ENCODE peak calls at places on chromosomes 1 and 21, in ten cellular contexts. Q is SK-N-SH, B is heart right ventricle, P is A549, S is cardiac muscle cell, U is small intestine, Z is sigmoid colon, X is PC-3, I is OCI-LY7, V is pancreas. W is an unnamed sample. For H3K9me3, the result is how much of the 10 kb centered on the place peaks cover.

GRCh38 chr1:96966536-96967138 is 245.1 kb downstream of the PTBP2 start:
- DNase-seq in Q (peak), B (peak), P (peak), S (peak), U (peak), Z (peak), X (peak), I (peak), V (peak), W (peak)

GRCh38 chr1:235775461-235775860 is 91.2 kb downstream of the LYST start:
- DNase-seq in Q (no peak), B (no peak), P (no peak), S (no peak), U (no peak), Z (no peak), X (no peak), I (no peak), V (no peak), W (no peak)

GRCh38 chr1:156748670-156749428 is 2.6 kb downstream of the HDGF start:
- DNase-seq in Q (no peak), B (peak), P (no peak), S (peak), U (peak), Z (peak), X (peak), I (no peak), V (no peak), W (no peak)

GRCh38 chr21:39149008-39149407 is 34.2 kb downstream of the PSMG1 start:
- DNase-seq in Q (no peak), B (no peak), P (no peak), S (no peak), U (no peak), Z (no peak), X (no peak), I (no peak), V (no peak), W (no peak)

GRCh38 chr21:35521852-35522505 is 472.9 kb upstream of the RUNX1 start:
- DNase-seq in Q (no peak), B (no peak), P (no peak), S (no peak), U (no peak), Z (no peak), X (no peak), I (no peak), V (no peak), W (no peak)

GRCh38 chr1:95138223-95138622 is 21.1 kb downstream of the TLCD4 start:
- DNase-seq in Q (no peak), B (no peak), P (no peak), S (peak), U (no peak), Z (no peak), X (no peak), I (no peak), V (no peak), W (no peak)

GRCh38 chr1:203283597-203283996 is 21.7 kb upstream of the BTG2 start:
- DNase-seq in Q (no peak), B (no peak), P (no peak), S (no peak), U (no peak), Z (no peak), X (no peak), I (no peak), V (no peak), W (no peak)

GRCh38 chr21:34822957-34823356 is 154.2 kb downstream of the CLIC6 start:
- DNase-seq in Q (no peak), B (no peak), P (no peak), S (peak), U (no peak), Z (no peak), X (peak), I (no peak), V (no peak), W (no peak)

GRCh38 chr1:183022202-183023145 is 746 bp upstream of the LAMC1 start:
- DNase-seq in Q (peak), B (peak), P (peak), S (peak), U (peak), Z (peak), X (peak), I (peak), V (peak), W (no peak)

GRCh38 chr1:233569636-233570035 is 44.3 kb upstream of the KCNK1 start:
- DNase-seq in Q (no peak), B (no peak), P (no peak), S (peak), U (no peak), Z (no peak), X (peak), I (no peak), V (no peak), W (no peak)

GRCh38 chr1:236394905-236395779 is 1.1 kb downstream of the EDARADD start:
- DNase-seq in Q (peak), B (peak), P (no peak), S (peak), U (peak), Z (no peak), X (peak), I (no peak), V (peak), W (peak)

GRCh38 chr1:1106510-1107221 is 9.2 kb downstream of the C1orf159 start:
- DNase-seq in Q (no peak), B (no peak), P (no peak), S (no peak), U (no peak), Z (no peak), X (no peak), I (no peak), V (no peak), W (no peak)

GRCh38 chr1:208944981-208945451 is 638.5 kb upstream of the CAMK1G start:
- DNase-seq in Q (no peak), B (no peak), P (no peak), S (no peak), U (no peak), Z (no peak), X (no peak), I (no peak), V (no peak), W (no peak)

GRCh38 chr1:58650141-58650540 is 49.7 kb downstream of the MYSM1 start:
- DNase-seq in Q (no peak), B (no peak), P (no peak), S (no peak), U (no peak), Z (no peak), X (peak), I (no peak), V (no peak), W (no peak)

GRCh38 chr1:224432672-224433040 is 1.9 kb downstream of the WDR26 start:
- DNase-seq in Q (peak), B (no peak), P (no peak), S (peak), U (peak), Z (no peak), X (no peak), I (peak), V (no peak), W (no peak)

GRCh38 chr1:236862615-236863211 is 67.6 kb downstream of the MTR start:
- DNase-seq in Q (no peak), B (no peak), P (no peak), S (no peak), U (no peak), Z (no peak), X (no peak), I (no peak), V (peak), W (no peak)

GRCh38 chr1:36883315-36883949 is 150.9 kb downstream of the GRIK3 start:
- DNase-seq in Q (no peak), B (no peak), P (no peak), S (no peak), U (no peak), Z (no peak), X (no peak), I (no peak), V (no peak), W (no peak)

GRCh38 chr1:159170639-159171038 is 776 bp upstream of the CADM3 start:
- DNase-seq in Q (no peak), B (no peak), P (no peak), S (peak), U (no peak), Z (no peak), X (no peak), I (no peak), V (no peak), W (no peak)

GRCh38 chr21:44761011-44761729 is 40.5 kb downstream of the UBE2G2 start:
- DNase-seq in Q (no peak), B (no peak), P (peak), S (no peak), U (peak), Z (no peak), X (peak), I (peak), V (no peak), W (no peak)

GRCh38 chr1:56566994-56567393 is 12.4 kb downstream of the PLPP3 start:
- DNase-seq in Q (no peak), B (no peak), P (no peak), S (no peak), U (no peak), Z (no peak), X (no peak), I (no peak), V (no peak), W (no peak)

GRCh38 chr1:208174736-208175507 is 69.3 kb downstream of the PLXNA2 start:
- DNase-seq in Q (no peak), B (no peak), P (no peak), S (peak), U (peak), Z (no peak), X (no peak), I (no peak), V (no peak), W (no peak)

GRCh38 chr1:15985611-15986272 is 9.8 kb upstream of the ZBTB17 start:
- DNase-seq in Q (no peak), B (no peak), P (no peak), S (no peak), U (no peak), Z (no peak), X (peak), I (no peak), V (no peak), W (no peak)

GRCh38 chr1:47575855-47576757 is 138.3 kb downstream of the FOXD2 start:
- DNase-seq in Q (no peak), B (no peak), P (no peak), S (no peak), U (no peak), Z (no peak), X (no peak), I (no peak), V (no peak), W (no peak)

GRCh38 chr1:94955767-94956632 is 29.1 kb upstream of the CNN3 start:
- DNase-seq in Q (no peak), B (peak), P (no peak), S (no peak), U (peak), Z (peak), X (peak), I (no peak), V (no peak), W (no peak)

GRCh38 chr21:36658926-36659325 is 40.0 kb upstream of the SIM2 start:
- DNase-seq in Q (no peak), B (no peak), P (no peak), S (no peak), U (no peak), Z (no peak), X (no peak), I (no peak), V (no peak), W (no peak)

GRCh38 chr1:150813028-150813707 is 5.1 kb upstream of the CTSK start:
- DNase-seq in Q (peak), B (peak), P (peak), S (peak), U (peak), Z (peak), X (peak), I (peak), V (peak), W (no peak)

GRCh38 chr1:201720522-201720844 is 108.5 kb upstream of the IPO9 start:
- DNase-seq in Q (no peak), B (no peak), P (no peak), S (no peak), U (no peak), Z (no peak), X (no peak), I (no peak), V (no peak), W (no peak)

GRCh38 chr1:66168919-66169725 is 364.8 kb upstream of the SGIP1 start:
- DNase-seq in Q (no peak), B (no peak), P (no peak), S (no peak), U (no peak), Z (no peak), X (no peak), I (peak), V (no peak), W (no peak)

GRCh38 chr1:177585492-177586220 is 384.2 kb downstream of the SEC16B start:
- DNase-seq in Q (no peak), B (no peak), P (no peak), S (no peak), U (peak), Z (no peak), X (peak), I (no peak), V (no peak), W (no peak)

GRCh38 chr1:180912801-180913616 is at the start of gene KIAA1614:
- DNase-seq in Q (peak), B (peak), P (no peak), S (peak), U (no peak), Z (peak), X (no peak), I (no peak), V (no peak), W (no peak)

GRCh38 chr1:226697608-226698544 is 41.2 kb downstream of the ITPKB start:
- DNase-seq in Q (no peak), B (no peak), P (no peak), S (no peak), U (no peak), Z (no peak), X (peak), I (no peak), V (no peak), W (no peak)

GRCh38 chr1:56216173-56216572 is 363.2 kb downstream of the PLPP3 start:
- DNase-seq in Q (no peak), B (no peak), P (no peak), S (peak), U (no peak), Z (no peak), X (no peak), I (no peak), V (no peak), W (no peak)

GRCh38 chr1:172515927-172516326 is 17.0 kb upstream of the SUCO start:
- DNase-seq in Q (no peak), B (no peak), P (no peak), S (no peak), U (no peak), Z (no peak), X (no peak), I (no peak), V (no peak), W (no peak)

GRCh38 chr1:26721669-26722355 is 26.0 kb downstream of the ARID1A start:
- DNase-seq in Q (no peak), B (no peak), P (no peak), S (no peak), U (no peak), Z (no peak), X (no peak), I (no peak), V (no peak), W (no peak)

GRCh38 chr1:39214021-39214713 is 9.7 kb downstream of the MACF1 start:
- DNase-seq in Q (no peak), B (peak), P (no peak), S (peak), U (no peak), Z (no peak), X (peak), I (no peak), V (no peak), W (no peak)

GRCh38 chr1:70916028-70916427 is 131.6 kb downstream of the PTGER3 start:
- DNase-seq in Q (no peak), B (no peak), P (no peak), S (no peak), U (no peak), Z (no peak), X (no peak), I (no peak), V (no peak), W (no peak)

GRCh38 chr1:70915258-70915657 is 132.4 kb downstream of the PTGER3 start:
- DNase-seq in Q (no peak), B (no peak), P (no peak), S (no peak), U (no peak), Z (no peak), X (no peak), I (no peak), V (no peak), W (no peak)

GRCh38 chr1:70922196-70922595 is 125.4 kb downstream of the PTGER3 start:
- DNase-seq in Q (no peak), B (no peak), P (no peak), S (no peak), U (no peak), Z (no peak), X (no peak), I (peak), V (no peak), W (no peak)

GRCh38 chr1:70914224-70914623 is 133.4 kb downstream of the PTGER3 start:
- DNase-seq in Q (no peak), B (no peak), P (no peak), S (no peak), U (no peak), Z (no peak), X (no peak), I (no peak), V (no peak), W (no peak)

DNA sequence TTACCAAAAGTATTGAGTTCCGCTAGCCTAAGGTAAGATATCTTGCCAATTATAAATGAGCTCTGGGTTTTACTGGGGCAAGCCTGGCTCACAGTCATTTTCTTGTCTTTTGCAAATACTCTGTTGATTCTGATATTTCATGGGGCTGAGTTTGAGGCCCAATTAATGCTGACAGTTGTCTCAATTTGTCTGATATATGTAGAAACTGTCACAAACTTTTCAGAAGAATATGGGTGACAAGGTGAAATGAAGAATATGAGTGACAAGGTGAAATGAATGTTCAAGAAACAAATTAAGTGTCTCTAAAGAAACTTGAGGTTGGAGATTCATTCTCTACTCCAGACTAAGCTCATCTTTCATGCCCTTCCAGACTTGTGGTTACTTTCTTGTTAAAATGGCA is 127.7 kb downstream of the PTGER3 start:
- DNase-seq in Q (no peak), B (no peak), P (no peak), S (no peak), U (no peak), Z (no peak), X (no peak), I (no peak), V (no peak), W (no peak)
- H3K9me3 ChIP-seq in Q (under half), B (under half), P (under half), S (under half), U (under half), Z (under half), X (under half), I (under half), V (under half), W (under half)

GRCh38 chr1:106756752-106757151 is 299.7 kb upstream of the PRMT6 start:
- DNase-seq in Q (no peak), B (no peak), P (no peak), S (no peak), U (no peak), Z (no peak), X (no peak), I (no peak), V (no peak), W (no peak)
- H3K9me3 ChIP-seq in Q (under half), B (under half), P (under half), S (under half), U (under half), Z (under half), X (under half), I (under half), V (under half), W (under half)

DNA sequence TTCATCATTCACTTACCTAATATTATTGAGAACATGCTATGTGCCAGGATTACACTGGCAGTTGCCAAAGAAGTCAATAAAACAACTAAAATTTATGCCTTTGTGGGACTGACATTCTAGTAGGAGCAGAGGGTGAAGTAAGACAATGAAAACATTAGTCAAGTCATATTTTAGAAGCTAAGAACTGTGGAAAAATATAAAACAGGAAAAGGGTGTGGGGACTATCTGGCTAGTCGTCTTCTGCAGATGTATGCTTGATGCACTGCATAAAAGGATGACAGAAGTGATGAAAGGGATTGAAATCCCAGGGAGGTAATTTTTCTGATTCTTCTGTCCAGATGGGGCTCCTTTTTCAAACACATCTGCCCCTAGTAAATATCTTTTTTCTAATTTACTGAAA is 706.2 kb downstream of the ADGRL2 start:
- DNase-seq in Q (no peak), B (no peak), P (no peak), S (no peak), U (no peak), Z (no peak), X (no peak), I (no peak), V (no peak), W (no peak)
- H3K9me3 ChIP-seq in Q (under half), B (under half), P (under half), S (under half), U (under half), Z (under half), X (under half), I (under half), V (under half), W (under half)

GRCh38 chr1:2919826-2920225 is 101.4 kb upstream of the ACTRT2 start:
- DNase-seq in Q (no peak), B (no peak), P (no peak), S (no peak), U (no peak), Z (no peak), X (no peak), I (no peak), V (no peak), W (no peak)
- H3K9me3 ChIP-seq in Q (under half), B (under half), P (under half), S (under half), U (under half), Z (under half), X (under half), I (under half), V (under half), W (under half)

DNA sequence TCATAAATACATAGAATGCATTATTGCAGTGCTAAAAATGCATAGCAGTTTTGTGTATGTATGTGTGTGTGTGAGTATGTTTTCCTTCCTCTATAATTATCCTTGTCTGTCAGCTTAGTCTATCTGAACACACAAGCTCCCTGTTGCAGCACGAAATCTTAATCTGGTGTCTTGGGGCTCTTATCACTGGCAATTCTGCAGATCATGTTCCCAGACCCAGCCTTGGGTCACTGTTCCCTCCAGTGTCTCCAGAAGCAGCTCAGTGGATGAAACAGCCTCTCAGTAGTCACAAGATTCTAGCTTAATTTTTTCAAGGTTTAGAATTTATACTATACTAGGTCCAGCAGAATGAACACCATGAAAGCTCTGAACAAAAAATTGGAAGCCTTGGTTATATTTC is 777.9 kb downstream of the MRPL39 start:
- DNase-seq in Q (peak), B (no peak), P (no peak), S (no peak), U (no peak), Z (no peak), X (no peak), I (no peak), V (no peak), W (no peak)
- H3K9me3 ChIP-seq in Q (under half), B (under half), P (under half), S (under half), U (under half), Z (under half), X (under half), I (under half), V (under half), W (under half)

GRCh38 chr1:248856176-248856575 is 2.7 kb downstream of the ZNF692 start:
- DNase-seq in Q (no peak), B (no peak), P (no peak), S (no peak), U (no peak), Z (no peak), X (no peak), I (no peak), V (no peak), W (no peak)

GRCh38 chr1:248852548-248852947 is 6.3 kb downstream of the ZNF692 start:
- DNase-seq in Q (no peak), B (no peak), P (no peak), S (no peak), U (no peak), Z (no peak), X (no peak), I (peak), V (no peak), W (no peak)

GRCh38 chr1:248853023-248853422 is 5.9 kb downstream of the ZNF692 start:
- DNase-seq in Q (no peak), B (no peak), P (no peak), S (peak), U (no peak), Z (no peak), X (no peak), I (no peak), V (no peak), W (no peak)

GRCh38 chr1:248855580-248855979 is 3.3 kb downstream of the ZNF692 start:
- DNase-seq in Q (no peak), B (no peak), P (no peak), S (no peak), U (no peak), Z (no peak), X (no peak), I (no peak), V (no peak), W (no peak)

GRCh38 chr1:248853668-248854375 is 5.1 kb downstream of the ZNF692 start:
- DNase-seq in Q (no peak), B (no peak), P (no peak), S (no peak), U (peak), Z (no peak), X (no peak), I (no peak), V (no peak), W (no peak)
- H3K9me3 ChIP-seq in Q (under half), B (under half), P (under half), S (under half), U (under half), Z (under half), X (under half), I (under half), V (under half), W (under half)

GRCh38 chr21:7951854-7952519 is 2569.4 kb upstream of the TPTE start:
- DNase-seq in Q (no peak), B (no peak), P (no peak), S (no peak), U (no peak), Z (no peak), X (no peak), I (no peak), V (no peak), W (no peak)
- H3K9me3 ChIP-seq in Q (under half), B (under half), P (under half), S (half or more), U (under half), Z (half or more), X (half or more), I (half or more), V (under half), W (half or more)